ENCODE peak calls at places on chromosomes 12 and 14, in ten cellular contexts. Q is stimulated activated CD4-positive, alpha-beta T cell treated with anti-CD3 and anti-CD28 coated beads, Interleukin-4, amount 100 ng/mL, for 48 hours; Y is NCI-H345; H is SJSA1; S is Kasumi-1; J is CD4-positive, CD25-positive, alpha-beta regulatory T cell; D is frontal cortex; Z is NCI-H526; F is Karpas-422; V is thyroid gland. A is an unnamed sample.

GRCh38 chr12:7716391-7716790 is 5.2 kb downstream of the DPPA3 start:
- DNase-seq in Q (no peak), Y (no peak), H (no peak), S (peak), J (no peak), D (no peak), Z (peak), F (no peak), V (no peak), A (peak)

GRCh38 chr14:32254952-32255679 is 52.0 kb upstream of the RNU6-8 start:
- DNase-seq in Q (peak), Y (peak), H (peak), S (peak), J (peak), D (peak), Z (peak), F (peak), V (peak), A (peak)

GRCh38 chr12:13049816-13050215 is 5.6 kb downstream of the FAM234B start:
- DNase-seq in Q (no peak), Y (no peak), H (no peak), S (no peak), J (no peak), D (no peak), Z (no peak), F (no peak), V (peak), A (peak)

GRCh38 chr12:116539361-116539771 is 19.8 kb upstream of the MAP1LC3B2 start:
- DNase-seq in Q (no peak), Y (peak), H (peak), S (no peak), J (no peak), D (no peak), Z (no peak), F (no peak), V (no peak), A (no peak)

GRCh38 chr12:132129007-132129406 is 15.1 kb downstream of the DDX51 start:
- DNase-seq in Q (no peak), Y (no peak), H (no peak), S (no peak), J (no peak), D (no peak), Z (peak), F (no peak), V (no peak), A (no peak)

GRCh38 chr12:58633479-58633878 is 286.8 kb downstream of the LRIG3 start:
- DNase-seq in Q (no peak), Y (no peak), H (peak), S (no peak), J (no peak), D (no peak), Z (no peak), F (no peak), V (no peak), A (peak)

GRCh38 chr12:6062427-6063378 is 61.8 kb downstream of the VWF start:
- DNase-seq in Q (peak), Y (peak), H (peak), S (no peak), J (peak), D (peak), Z (no peak), F (peak), V (peak), A (peak)

GRCh38 chr12:89348894-89349669 is 3.2 kb downstream of the DUSP6 start:
- DNase-seq in Q (no peak), Y (no peak), H (no peak), S (peak), J (no peak), D (no peak), Z (no peak), F (no peak), V (no peak), A (no peak)

GRCh38 chr14:99267871-99268775 is 3.9 kb downstream of the BCL11B start:
- DNase-seq in Q (no peak), Y (peak), H (no peak), S (no peak), J (peak), D (no peak), Z (peak), F (no peak), V (no peak), A (no peak)

GRCh38 chr14:64569108-64570045 is 19.6 kb downstream of the PPP1R36 start:
- DNase-seq in Q (no peak), Y (no peak), H (peak), S (no peak), J (no peak), D (no peak), Z (no peak), F (no peak), V (peak), A (peak)

GRCh38 chr12:15299947-15300346 is 22.4 kb upstream of the PTPRO start:
- DNase-seq in Q (no peak), Y (no peak), H (no peak), S (no peak), J (no peak), D (no peak), Z (no peak), F (no peak), V (no peak), A (no peak)

GRCh38 chr12:47433876-47434275 is 272.0 kb downstream of the RPAP3 start:
- DNase-seq in Q (no peak), Y (no peak), H (no peak), S (no peak), J (no peak), D (no peak), Z (no peak), F (no peak), V (no peak), A (no peak)

GRCh38 chr12:42565633-42566032 is 23.9 kb downstream of the PRICKLE1 start:
- DNase-seq in Q (no peak), Y (no peak), H (no peak), S (no peak), J (no peak), D (no peak), Z (no peak), F (no peak), V (no peak), A (no peak)

GRCh38 chr12:62290804-62291203 is 30.6 kb downstream of the USP15 start:
- DNase-seq in Q (no peak), Y (no peak), H (no peak), S (no peak), J (no peak), D (no peak), Z (no peak), F (no peak), V (no peak), A (no peak)

GRCh38 chr12:12008931-12009611 is 61.7 kb upstream of the BCL2L14 start:
- DNase-seq in Q (peak), Y (peak), H (peak), S (peak), J (peak), D (no peak), Z (peak), F (no peak), V (peak), A (peak)

GRCh38 chr12:46473634-46474201 is 101.1 kb upstream of the SLC38A2 start:
- DNase-seq in Q (no peak), Y (no peak), H (peak), S (peak), J (no peak), D (peak), Z (no peak), F (no peak), V (peak), A (peak)

GRCh38 chr14:105067140-105067968 is 2.1 kb upstream of the GPR132 start:
- DNase-seq in Q (peak), Y (no peak), H (no peak), S (peak), J (no peak), D (no peak), Z (no peak), F (no peak), V (no peak), A (peak)

GRCh38 chr12:58847876-58848600 is 72.3 kb downstream of the LRIG3 start:
- DNase-seq in Q (no peak), Y (no peak), H (no peak), S (no peak), J (no peak), D (no peak), Z (no peak), F (no peak), V (no peak), A (no peak)

GRCh38 chr12:38544357-38545066 is 227.9 kb downstream of the ALG10B start:
- DNase-seq in Q (no peak), Y (no peak), H (no peak), S (no peak), J (no peak), D (no peak), Z (no peak), F (no peak), V (no peak), A (no peak)

GRCh38 chr14:29846339-29847129 is 81.1 kb downstream of the PRKD1 start:
- DNase-seq in Q (no peak), Y (peak), H (no peak), S (no peak), J (no peak), D (no peak), Z (no peak), F (no peak), V (no peak), A (no peak)

GRCh38 chr12:42056130-42056529 is 88.5 kb downstream of the GXYLT1 start:
- DNase-seq in Q (no peak), Y (no peak), H (no peak), S (peak), J (no peak), D (no peak), Z (no peak), F (peak), V (no peak), A (no peak)

GRCh38 chr12:113222730-113223531 is 1.7 kb downstream of the TPCN1 start:
- DNase-seq in Q (no peak), Y (peak), H (peak), S (no peak), J (peak), D (no peak), Z (peak), F (peak), V (peak), A (peak)

GRCh38 chr12:22312336-22312735 is 22.2 kb downstream of the ST8SIA1 start:
- DNase-seq in Q (no peak), Y (no peak), H (peak), S (no peak), J (no peak), D (peak), Z (peak), F (no peak), V (peak), A (no peak)